ENCODE peak calls at places on chromosome 18, in five cellular contexts. Q is activated T-cell treated with anti-CD3 and anti-CD28 coated beads, Interleukin-2, amount 50 U/mL, for 72 hours; P is GF-D8; I is substantia nigra; W is iPS-NIHi11. A is an unnamed sample.

GRCh38 chr18:7908686-7909299 is 341.7 kb downstream of the PTPRM start:
- DNase-seq in W (no peak), I (no peak), P (no peak), Q (no peak), A (no peak)

GRCh38 chr18:9631814-9632496 is 17.6 kb upstream of the PPP4R1 start:
- DNase-seq in P (no peak), W (no peak), I (no peak), Q (no peak), A (peak)

GRCh38 chr18:47929681-47930085 is 776 bp downstream of the SMAD2 start:
- DNase-seq in I (no peak), P (no peak), Q (no peak), W (no peak), A (peak)

GRCh38 chr18:9380101-9380500 is 45.5 kb downstream of the TWSG1 start:
- DNase-seq in P (no peak), W (no peak), Q (no peak), I (no peak), A (no peak)

GRCh38 chr18:10787293-10787901 is 261.6 kb downstream of the NAPG start:
- DNase-seq in W (peak), Q (peak), I (peak), P (peak), A (peak)

GRCh38 chr18:45877403-45877802 is 51.9 kb downstream of the SIGLEC15 start:
- DNase-seq in I (no peak), P (no peak), W (no peak), Q (no peak), A (no peak)

GRCh38 chr18:28065031-28065792 is 111.7 kb downstream of the CDH2 start:
- DNase-seq in Q (no peak), P (no peak), W (no peak), I (no peak), A (peak)

GRCh38 chr18:2994603-2995432 is 18.1 kb downstream of the LPIN2 start:
- DNase-seq in W (peak), P (no peak), I (no peak), Q (peak), A (no peak)

GRCh38 chr18:34867520-34867919 is 157.4 kb downstream of the DTNA start:
- DNase-seq in P (no peak), Q (no peak), W (peak), I (no peak), A (peak)

GRCh38 chr18:43192408-43192807 is 76.9 kb upstream of the RIT2 start:
- DNase-seq in I (no peak), P (no peak), Q (no peak), W (no peak), A (no peak)

A was measured in ELR.